ENCODE peak calls at places on chromosome 19, in ten cellular contexts. M is dorsolateral prefrontal cortex; H is Caco-2; O is pancreas; F is EL; T is memory B cell; A is AML-193; D is activated CD8-positive, alpha-beta memory T cell treated with anti-CD3 and anti-CD28 coated beads, Interleukin-2, amount 10 ng/mL, durations not matched to agents 7 days and 5 days; I is sciatic nerve; Q is AG09319. N is an unnamed sample.

GRCh38 chr19:2656533-2656932 is 46.0 kb downstream of the GNG7 start:
- DNase-seq in M (no peak), T (no peak), Q (no peak), F (no peak), O (no peak), D (no peak), A (no peak), I (no peak), H (no peak), N (no peak)

GRCh38 chr19:54517483-54517882 is 14.9 kb downstream of the LAIR2 start:
- DNase-seq in D (peak; percentile 79), T (peak; percentile 59), I (no peak), Q (no peak), M (peak; percentile 24), O (peak; percentile 61), F (peak; percentile 36), A (peak; percentile 51), H (peak; percentile 81), N (peak; percentile 60)

GRCh38 chr19:30236006-30236405 is 136.2 kb upstream of the ZNF536 start:
- DNase-seq in O (no peak), Q (no peak), T (no peak), I (no peak), F (no peak), D (no peak), H (no peak), A (no peak), M (peak; percentile 61), N (no peak)

GRCh38 chr19:32677657-32678056 is 2.0 kb downstream of the RGS9BP start:
- DNase-seq in F (no peak), Q (no peak), T (no peak), H (peak; percentile 74), A (no peak), D (no peak), I (no peak), M (no peak), O (no peak), N (no peak)

GRCh38 chr19:42325896-42326771 is 699 bp downstream of the MEGF8 start:
- DNase-seq in O (no peak), H (peak; percentile 49), D (peak; percentile 52), I (no peak), M (no peak), Q (no peak), F (no peak), T (peak; percentile 59), A (no peak), N (peak; percentile 35)

GRCh38 chr19:16306728-16307402 is 17.8 kb upstream of the KLF2 start:
- DNase-seq in A (no peak), Q (no peak), I (no peak), T (no peak), F (no peak), H (no peak), D (no peak), O (no peak), M (no peak), N (no peak)

GRCh38 chr19:13872695-13873389 is 4.1 kb upstream of the NANOS3 start:
- DNase-seq in T (peak; percentile 53), O (peak; percentile 71), Q (no peak), I (peak; percentile 73), D (peak; percentile 61), A (peak; percentile 28), H (no peak), F (no peak), M (no peak), N (peak; percentile 53)

GRCh38 chr19:50486823-50487515 is 10.3 kb upstream of the GARIN5A start:
- DNase-seq in H (peak; percentile 71), F (peak; percentile 31), O (peak; percentile 62), D (peak; percentile 65), T (peak; percentile 52), I (no peak), A (no peak), M (no peak), Q (no peak), N (no peak)

GRCh38 chr19:4186087-4186993 is 3.9 kb downstream of the ANKRD24 start:
- DNase-seq in D (peak; percentile 89), F (peak; percentile 70), I (peak; percentile 85), M (peak; percentile 52), T (peak; percentile 66), O (peak; percentile 90), Q (peak; percentile 20), A (peak; percentile 52), H (peak; percentile 85), N (peak; percentile 70)

GRCh38 chr19:21750586-21751128 is 16.7 kb downstream of the ZNF100 start:
- DNase-seq in F (no peak), A (no peak), H (no peak), I (no peak), O (no peak), D (no peak), Q (no peak), M (no peak), T (no peak), N (peak; percentile 18)

GRCh38 chr19:22608441-22608840 is 25.7 kb upstream of the ZNF492 start:
- DNase-seq in H (no peak), Q (no peak), F (no peak), A (no peak), O (no peak), T (no peak), D (no peak), I (no peak), M (no peak), N (no peak)

GRCh38 chr19:50001158-50001557 is 24.0 kb downstream of the VRK3 start:
- DNase-seq in M (no peak), D (no peak), T (no peak), Q (no peak), O (no peak), H (no peak), A (no peak), I (no peak), F (no peak), N (no peak)

GRCh38 chr19:55355213-55355821 is 798 bp upstream of the COX6B2 start:
- DNase-seq in Q (no peak), D (no peak), O (no peak), A (no peak), I (no peak), T (no peak), F (no peak), M (no peak), H (no peak), N (no peak)

GRCh38 chr19:45340232-45340898 is at the start of gene KLC3:
- DNase-seq in O (peak; percentile 88), D (peak; percentile 47), M (no peak), A (no peak), T (peak; percentile 55), F (no peak), Q (no peak), I (no peak), H (peak; percentile 84), N (no peak)

GRCh38 chr19:58474997-58475713 is 997 bp upstream of the ZNF446 start:
- DNase-seq in H (no peak), I (no peak), O (no peak), T (no peak), A (no peak), F (no peak), M (no peak), Q (no peak), D (no peak), N (no peak)

GRCh38 chr19:1847684-1848398 is 442 bp downstream of the REXO1 start:
- DNase-seq in A (no peak), I (no peak), T (no peak), O (no peak), M (no peak), D (peak; percentile 66), H (peak; percentile 60), F (peak; percentile 54), Q (no peak), N (peak; percentile 69)

GRCh38 chr19:50607874-50608785 is 31.6 kb downstream of the SYT3 start:
- DNase-seq in T (peak; percentile 48), A (no peak), I (peak; percentile 62), F (peak; percentile 57), Q (peak; percentile 2), H (peak; percentile 30), D (peak; percentile 88), O (peak; percentile 63), M (peak; percentile 98), N (peak; percentile 90)

GRCh38 chr19:46812898-46813569 is 24.6 kb upstream of the SLC1A5 start:
- DNase-seq in H (no peak), O (no peak), A (no peak), I (peak; percentile 59), T (no peak), M (no peak), F (no peak), D (no peak), Q (no peak), N (peak; percentile 55)

GRCh38 chr19:42287017-42287825 is 14.7 kb upstream of the PRR19 start:
- DNase-seq in A (no peak), M (no peak), I (peak; percentile 58), Q (no peak), D (no peak), F (no peak), H (no peak), O (no peak), T (no peak), N (no peak)

GRCh38 chr19:36573948-36574726 is 1.0 kb upstream of the ZNF529 start:
- DNase-seq in T (no peak), H (peak; percentile 2), F (no peak), O (no peak), Q (no peak), M (no peak), D (no peak), I (no peak), A (no peak), N (no peak)

GRCh38 chr19:925912-926594 is at the start of gene ARID3A:
- DNase-seq in I (no peak), O (no peak), F (no peak), T (no peak), Q (no peak), A (no peak), H (no peak), M (no peak), D (peak; percentile 62), N (peak; percentile 63)

GRCh38 chr19:41871573-41872383 is 5.3 kb upstream of the CD79A start:
- DNase-seq in M (no peak), T (peak; percentile 45), H (no peak), F (peak; percentile 30), D (peak; percentile 93), I (no peak), A (peak; percentile 54), Q (no peak), O (no peak), N (peak; percentile 32)

GRCh38 chr19:30691767-30692516 is 319.8 kb downstream of the ZNF536 start:
- DNase-seq in Q (no peak), F (no peak), T (no peak), O (no peak), M (no peak), D (no peak), I (no peak), H (no peak), A (no peak), N (no peak)

GRCh38 chr19:48746738-48747575 is at the start of gene IZUMO1:
- DNase-seq in A (no peak), D (peak; percentile 72), O (peak; percentile 77), F (peak; percentile 96), H (no peak), I (peak; percentile 83), T (no peak), Q (peak; percentile 55), M (peak; percentile 48), N (peak; percentile 92)

GRCh38 chr19:58044886-58045285 is 11.1 kb downstream of the ZSCAN1 start:
- DNase-seq in A (no peak), O (no peak), F (no peak), M (no peak), H (no peak), T (no peak), D (no peak), I (no peak), Q (no peak), N (no peak)

GRCh38 chr19:2037676-2038255 is 13.3 kb downstream of the MKNK2 start:
- DNase-seq in M (no peak), D (no peak), A (no peak), Q (no peak), H (no peak), I (peak; percentile 62), O (no peak), F (no peak), T (no peak), N (no peak)

GRCh38 chr19:48874309-48875135 is 2.3 kb downstream of the PPP1R15A start:
- DNase-seq in Q (no peak), T (no peak), M (no peak), A (no peak), O (no peak), D (peak; percentile 57), H (no peak), F (peak; percentile 86), I (no peak), N (no peak)

GRCh38 chr19:771332-771785 is 20.4 kb downstream of the MISP start:
- DNase-seq in H (peak; percentile 53), T (peak; percentile 32), O (no peak), Q (no peak), A (peak; percentile 18), D (peak; percentile 61), I (no peak), M (no peak), F (peak; percentile 64), N (no peak)